ENCODE peak calls at places on chromosomes 6 and 20, in six cellular contexts. One of them, this sample, is unnamed.
A peak's percentile ranks its signal among the peaks of the same experiment; 100 is the strongest.

GRCh38 chr20:57590485-57591288 is 29.5 kb downstream of the ZBP1 start:
- DNase-seq in GM19239: no peak
- DNase-seq in stimulated activated CD8-positive, alpha-beta memory T cell treated with anti-CD3 and anti-CD28 coated beads, Interleukin-2, amount 100 ng/mL, for 1 hour: no peak
- DNase-seq in RPMI8226: no peak
- DNase-seq in cerebellar cortex: no peak
- DNase-seq in AG09309: no peak
- DNase-seq in this sample: no peak

GRCh38 chr6:159463440-159463839 is 229.6 kb downstream of the SOD2 start:
- DNase-seq in GM19239: no peak
- DNase-seq in stimulated activated CD8-positive, alpha-beta memory T cell treated with anti-CD3 and anti-CD28 coated beads, Interleukin-2, amount 100 ng/mL, for 1 hour: no peak
- DNase-seq in RPMI8226: peak; percentile 11
- DNase-seq in cerebellar cortex: peak; percentile 16
- DNase-seq in AG09309: no peak
- DNase-seq in this sample: peak; percentile 35

GRCh38 chr20:9409981-9410380 is 104.4 kb upstream of the LAMP5 start:
- DNase-seq in GM19239: no peak
- DNase-seq in stimulated activated CD8-positive, alpha-beta memory T cell treated with anti-CD3 and anti-CD28 coated beads, Interleukin-2, amount 100 ng/mL, for 1 hour: no peak
- DNase-seq in RPMI8226: no peak
- DNase-seq in cerebellar cortex: no peak
- DNase-seq in AG09309: peak; percentile 21
- DNase-seq in this sample: no peak

GRCh38 chr20:17471606-17472187 is 59.5 kb downstream of the BFSP1 start:
- DNase-seq in GM19239: no peak
- DNase-seq in stimulated activated CD8-positive, alpha-beta memory T cell treated with anti-CD3 and anti-CD28 coated beads, Interleukin-2, amount 100 ng/mL, for 1 hour: no peak
- DNase-seq in RPMI8226: no peak
- DNase-seq in cerebellar cortex: no peak
- DNase-seq in AG09309: no peak
- DNase-seq in this sample: no peak

GRCh38 chr6:137823826-137824501 is 43.1 kb upstream of the TNFAIP3 start:
- DNase-seq in GM19239: no peak
- DNase-seq in stimulated activated CD8-positive, alpha-beta memory T cell treated with anti-CD3 and anti-CD28 coated beads, Interleukin-2, amount 100 ng/mL, for 1 hour: peak; percentile 58
- DNase-seq in RPMI8226: no peak
- DNase-seq in cerebellar cortex: no peak
- DNase-seq in AG09309: no peak
- DNase-seq in this sample: peak; percentile 49

GRCh38 chr6:35723587-35723986 is 13.2 kb upstream of the ARMC12 start:
- DNase-seq in GM19239: no peak
- DNase-seq in stimulated activated CD8-positive, alpha-beta memory T cell treated with anti-CD3 and anti-CD28 coated beads, Interleukin-2, amount 100 ng/mL, for 1 hour: no peak
- DNase-seq in RPMI8226: no peak
- DNase-seq in cerebellar cortex: no peak
- DNase-seq in AG09309: no peak
- DNase-seq in this sample: no peak

GRCh38 chr6:139135578-139136545 is 982 bp downstream of the HECA start:
- DNase-seq in GM19239: peak; percentile 36
- DNase-seq in stimulated activated CD8-positive, alpha-beta memory T cell treated with anti-CD3 and anti-CD28 coated beads, Interleukin-2, amount 100 ng/mL, for 1 hour: peak; percentile 34
- DNase-seq in RPMI8226: peak; percentile 51
- DNase-seq in cerebellar cortex: no peak
- DNase-seq in AG09309: no peak
- DNase-seq in this sample: peak; percentile 68

GRCh38 chr6:46058951-46059350 is 43.3 kb upstream of the CLIC5 start:
- DNase-seq in GM19239: no peak
- DNase-seq in stimulated activated CD8-positive, alpha-beta memory T cell treated with anti-CD3 and anti-CD28 coated beads, Interleukin-2, amount 100 ng/mL, for 1 hour: no peak
- DNase-seq in RPMI8226: no peak
- DNase-seq in cerebellar cortex: no peak
- DNase-seq in AG09309: no peak
- DNase-seq in this sample: no peak

GRCh38 chr6:51613558-51613957 is 473.9 kb downstream of the PKHD1 start:
- DNase-seq in GM19239: no peak
- DNase-seq in stimulated activated CD8-positive, alpha-beta memory T cell treated with anti-CD3 and anti-CD28 coated beads, Interleukin-2, amount 100 ng/mL, for 1 hour: no peak
- DNase-seq in RPMI8226: no peak
- DNase-seq in cerebellar cortex: no peak
- DNase-seq in AG09309: no peak
- DNase-seq in this sample: no peak

GRCh38 chr20:17885076-17885475 is 83.5 kb downstream of the SNX5 start:
- DNase-seq in GM19239: no peak
- DNase-seq in stimulated activated CD8-positive, alpha-beta memory T cell treated with anti-CD3 and anti-CD28 coated beads, Interleukin-2, amount 100 ng/mL, for 1 hour: no peak
- DNase-seq in RPMI8226: no peak
- DNase-seq in cerebellar cortex: no peak
- DNase-seq in AG09309: no peak
- DNase-seq in this sample: no peak

GRCh38 chr6:169014681-169015080 is 239.0 kb downstream of the THBS2 start:
- DNase-seq in GM19239: no peak
- DNase-seq in stimulated activated CD8-positive, alpha-beta memory T cell treated with anti-CD3 and anti-CD28 coated beads, Interleukin-2, amount 100 ng/mL, for 1 hour: no peak
- DNase-seq in RPMI8226: no peak
- DNase-seq in cerebellar cortex: no peak
- DNase-seq in AG09309: no peak
- DNase-seq in this sample: no peak

GRCh38 chr20:48949304-48950170 is 28.0 kb downstream of the ARFGEF2 start:
- DNase-seq in GM19239: no peak
- DNase-seq in stimulated activated CD8-positive, alpha-beta memory T cell treated with anti-CD3 and anti-CD28 coated beads, Interleukin-2, amount 100 ng/mL, for 1 hour: no peak
- DNase-seq in RPMI8226: no peak
- DNase-seq in cerebellar cortex: no peak
- DNase-seq in AG09309: no peak
- DNase-seq in this sample: peak; percentile 13

GRCh38 chr20:62795023-62795761 is 1.1 kb upstream of the MRGBP start:
- DNase-seq in GM19239: no peak
- DNase-seq in stimulated activated CD8-positive, alpha-beta memory T cell treated with anti-CD3 and anti-CD28 coated beads, Interleukin-2, amount 100 ng/mL, for 1 hour: peak; percentile 55
- DNase-seq in RPMI8226: peak; percentile 74
- DNase-seq in cerebellar cortex: peak; percentile 69
- DNase-seq in AG09309: no peak
- DNase-seq in this sample: peak; percentile 75

GRCh38 chr6:17381429-17382147 is 11.8 kb upstream of the CAP2 start:
- DNase-seq in GM19239: no peak
- DNase-seq in stimulated activated CD8-positive, alpha-beta memory T cell treated with anti-CD3 and anti-CD28 coated beads, Interleukin-2, amount 100 ng/mL, for 1 hour: no peak
- DNase-seq in RPMI8226: no peak
- DNase-seq in cerebellar cortex: peak; percentile 32
- DNase-seq in AG09309: peak; percentile 67
- DNase-seq in this sample: peak; percentile 46

GRCh38 chr6:34027445-34027936 is 118.4 kb downstream of the GRM4 start:
- DNase-seq in GM19239: peak; percentile 74
- DNase-seq in stimulated activated CD8-positive, alpha-beta memory T cell treated with anti-CD3 and anti-CD28 coated beads, Interleukin-2, amount 100 ng/mL, for 1 hour: peak; percentile 53
- DNase-seq in RPMI8226: peak; percentile 83
- DNase-seq in cerebellar cortex: no peak
- DNase-seq in AG09309: no peak
- DNase-seq in this sample: peak; percentile 64

GRCh38 chr6:84643778-84644177 is 120.6 kb downstream of the TBX18 start:
- DNase-seq in GM19239: no peak
- DNase-seq in stimulated activated CD8-positive, alpha-beta memory T cell treated with anti-CD3 and anti-CD28 coated beads, Interleukin-2, amount 100 ng/mL, for 1 hour: no peak
- DNase-seq in RPMI8226: no peak
- DNase-seq in cerebellar cortex: no peak
- DNase-seq in AG09309: no peak
- DNase-seq in this sample: no peak

GRCh38 chr20:2768632-2769015 is 31.8 kb downstream of the CPXM1 start:
- DNase-seq in GM19239: no peak
- DNase-seq in stimulated activated CD8-positive, alpha-beta memory T cell treated with anti-CD3 and anti-CD28 coated beads, Interleukin-2, amount 100 ng/mL, for 1 hour: no peak
- DNase-seq in RPMI8226: no peak
- DNase-seq in cerebellar cortex: no peak
- DNase-seq in AG09309: no peak
- DNase-seq in this sample: no peak

GRCh38 chr20:40706977-40707582 is 18.0 kb upstream of the MAFB start:
- DNase-seq in GM19239: no peak
- DNase-seq in stimulated activated CD8-positive, alpha-beta memory T cell treated with anti-CD3 and anti-CD28 coated beads, Interleukin-2, amount 100 ng/mL, for 1 hour: no peak
- DNase-seq in RPMI8226: peak; percentile 43
- DNase-seq in cerebellar cortex: no peak
- DNase-seq in AG09309: no peak
- DNase-seq in this sample: peak; percentile 14

GRCh38 chr6:141726158-141726557 is 406.6 kb upstream of the GJE1 start:
- DNase-seq in GM19239: no peak
- DNase-seq in stimulated activated CD8-positive, alpha-beta memory T cell treated with anti-CD3 and anti-CD28 coated beads, Interleukin-2, amount 100 ng/mL, for 1 hour: no peak
- DNase-seq in RPMI8226: no peak
- DNase-seq in cerebellar cortex: peak; percentile 1
- DNase-seq in AG09309: no peak
- DNase-seq in this sample: peak; percentile 17

GRCh38 chr6:30684386-30685156 is 1.9 kb downstream of the PPP1R18 start:
- DNase-seq in GM19239: no peak
- DNase-seq in stimulated activated CD8-positive, alpha-beta memory T cell treated with anti-CD3 and anti-CD28 coated beads, Interleukin-2, amount 100 ng/mL, for 1 hour: peak; percentile 17
- DNase-seq in RPMI8226: peak; percentile 77
- DNase-seq in cerebellar cortex: no peak
- DNase-seq in AG09309: no peak
- DNase-seq in this sample: peak; percentile 86

GRCh38 chr6:131116755-131117360 is 18.4 kb upstream of the AKAP7 start:
- DNase-seq in GM19239: no peak
- DNase-seq in stimulated activated CD8-positive, alpha-beta memory T cell treated with anti-CD3 and anti-CD28 coated beads, Interleukin-2, amount 100 ng/mL, for 1 hour: no peak
- DNase-seq in RPMI8226: peak; percentile 4
- DNase-seq in cerebellar cortex: peak; percentile 39
- DNase-seq in AG09309: no peak
- DNase-seq in this sample: peak; percentile 89

GRCh38 chr20:49790077-49790798 is 22.4 kb upstream of the SLC9A8 start:
- DNase-seq in GM19239: no peak
- DNase-seq in stimulated activated CD8-positive, alpha-beta memory T cell treated with anti-CD3 and anti-CD28 coated beads, Interleukin-2, amount 100 ng/mL, for 1 hour: no peak
- DNase-seq in RPMI8226: no peak
- DNase-seq in cerebellar cortex: no peak
- DNase-seq in AG09309: peak; percentile 90
- DNase-seq in this sample: peak; percentile 86

GRCh38 chr6:8392569-8392968 is 42.8 kb downstream of the SLC35B3 start:
- DNase-seq in GM19239: no peak
- DNase-seq in stimulated activated CD8-positive, alpha-beta memory T cell treated with anti-CD3 and anti-CD28 coated beads, Interleukin-2, amount 100 ng/mL, for 1 hour: no peak
- DNase-seq in RPMI8226: peak; percentile 31
- DNase-seq in cerebellar cortex: no peak
- DNase-seq in AG09309: no peak
- DNase-seq in this sample: peak; percentile 84

GRCh38 chr6:15871211-15871770 is 208.5 kb upstream of the DTNBP1 start:
- DNase-seq in GM19239: no peak
- DNase-seq in stimulated activated CD8-positive, alpha-beta memory T cell treated with anti-CD3 and anti-CD28 coated beads, Interleukin-2, amount 100 ng/mL, for 1 hour: no peak
- DNase-seq in RPMI8226: no peak
- DNase-seq in cerebellar cortex: peak; percentile 85
- DNase-seq in AG09309: no peak
- DNase-seq in this sample: no peak

GRCh38 chr6:139290787-139291294 is 957 bp downstream of the TXLNB start:
- DNase-seq in GM19239: peak; percentile 48
- DNase-seq in stimulated activated CD8-positive, alpha-beta memory T cell treated with anti-CD3 and anti-CD28 coated beads, Interleukin-2, amount 100 ng/mL, for 1 hour: no peak
- DNase-seq in RPMI8226: peak; percentile 78
- DNase-seq in cerebellar cortex: no peak
- DNase-seq in AG09309: no peak
- DNase-seq in this sample: peak; percentile 87

GRCh38 chr20:42484335-42484734 is 705.4 kb downstream of the PTPRT start:
- DNase-seq in GM19239: no peak
- DNase-seq in stimulated activated CD8-positive, alpha-beta memory T cell treated with anti-CD3 and anti-CD28 coated beads, Interleukin-2, amount 100 ng/mL, for 1 hour: no peak
- DNase-seq in RPMI8226: no peak
- DNase-seq in cerebellar cortex: no peak
- DNase-seq in AG09309: no peak
- DNase-seq in this sample: no peak

GRCh38 chr6:106316376-106316769 is 9.2 kb downstream of the ATG5 start:
- DNase-seq in GM19239: no peak
- DNase-seq in stimulated activated CD8-positive, alpha-beta memory T cell treated with anti-CD3 and anti-CD28 coated beads, Interleukin-2, amount 100 ng/mL, for 1 hour: no peak
- DNase-seq in RPMI8226: no peak
- DNase-seq in cerebellar cortex: no peak
- DNase-seq in AG09309: no peak
- DNase-seq in this sample: peak; percentile 59